ENCODE peak calls at places on chromosomes 7 and 10, in nine cellular contexts. M is Caco-2, C is psoas muscle, Q is AG04450, R is pancreas, E is retinal pigment epithelial cell, A is colonic mucosa, V is Panc1, O is mammary epithelial cell. X is an unnamed sample.

GRCh38 chr7:106866298-106867281 is 1.5 kb downstream of the PIK3CG start:
- DNase-seq in Q (no peak), V (no peak), M (no peak), C (no peak), O (no peak), R (no peak), A (no peak), E (no peak), X (no peak)

GRCh38 chr7:68014031-68014774 is 1017.6 kb downstream of the TYW1 start:
- DNase-seq in A (no peak), E (no peak), V (no peak), Q (no peak), M (no peak), R (no peak), O (no peak), C (no peak), X (no peak)

GRCh38 chr10:28624351-28624750 is 53.0 kb upstream of the BAMBI start:
- DNase-seq in O (peak; percentile 11), A (no peak), R (no peak), V (no peak), M (no peak), E (no peak), C (no peak), Q (no peak), X (no peak)

GRCh38 chr10:114448897-114449296 is 44.6 kb upstream of the AFAP1L2 start:
- DNase-seq in R (no peak), C (no peak), Q (no peak), E (no peak), O (no peak), M (no peak), V (no peak), A (no peak), X (no peak)

GRCh38 chr7:3683886-3684539 is 383.0 kb downstream of the SDK1 start:
- DNase-seq in V (no peak), C (no peak), R (no peak), O (no peak), M (peak; percentile 68), A (peak; percentile 26), Q (no peak), E (no peak), X (no peak)

GRCh38 chr10:3407208-3407607 is 234.6 kb upstream of the PITRM1 start:
- DNase-seq in C (no peak), R (no peak), A (no peak), E (no peak), O (no peak), M (no peak), Q (peak; percentile 18), V (no peak), X (no peak)

GRCh38 chr10:124792998-124793352 is 1.3 kb upstream of the EEF1AKMT2 start:
- DNase-seq in O (no peak), Q (no peak), R (no peak), V (no peak), C (no peak), E (no peak), M (no peak), A (no peak), X (no peak)

GRCh38 chr7:158296798-158297104 is 290.9 kb downstream of the PTPRN2 start:
- DNase-seq in C (no peak), V (no peak), R (no peak), E (no peak), M (no peak), O (no peak), Q (no peak), A (no peak), X (no peak)

GRCh38 chr7:6226194-6226799 is 46.1 kb downstream of the CYTH3 start:
- DNase-seq in Q (peak; percentile 82), E (no peak), A (no peak), C (no peak), O (no peak), R (no peak), M (no peak), V (no peak), X (no peak)

DNA sequence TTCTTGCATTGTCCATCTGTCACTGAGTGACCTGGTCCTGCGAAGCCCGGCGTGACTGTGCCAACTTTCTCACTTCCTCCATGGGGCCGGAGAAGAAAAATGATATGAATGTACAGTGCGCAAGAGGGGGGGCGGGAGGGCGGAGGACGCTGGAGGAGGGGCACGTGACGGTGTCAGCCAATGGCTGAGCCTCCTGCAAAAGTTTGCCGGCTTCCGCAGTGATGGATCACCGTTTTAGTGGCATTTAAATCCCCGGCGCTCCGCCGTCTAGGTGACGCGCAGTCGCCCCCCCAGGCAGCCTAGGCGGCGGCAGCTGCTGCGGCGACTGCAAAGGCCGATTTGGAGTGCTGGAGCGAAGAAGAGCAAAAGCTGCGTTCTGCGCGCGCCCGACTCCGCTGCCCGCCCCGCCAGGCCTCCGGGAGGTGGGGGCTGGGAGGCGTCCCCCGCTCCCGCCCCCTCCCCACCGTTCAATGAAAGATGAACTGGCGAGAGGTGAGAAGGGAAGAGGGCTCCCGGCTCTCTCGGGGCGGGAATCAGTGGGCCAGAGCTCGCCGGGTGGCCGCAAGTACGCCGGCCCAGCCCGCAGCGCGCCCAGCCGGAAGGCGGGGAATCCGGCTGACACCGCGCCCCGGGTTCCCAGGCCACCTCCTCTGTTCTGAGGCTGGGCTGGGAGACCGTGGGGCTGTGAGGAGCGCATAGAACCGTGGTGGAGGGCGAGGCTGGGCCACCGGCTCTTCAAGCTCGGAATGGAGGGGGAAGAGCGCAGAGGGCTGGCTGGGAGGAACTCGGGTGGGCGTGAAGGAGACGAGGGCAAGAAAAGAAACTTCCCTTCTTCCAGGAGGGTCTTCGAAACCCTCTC is at the start of gene HOXA1:
- DNase-seq in Q (peak; percentile 90), E (no peak), A (peak; percentile 92), R (peak; percentile 63), M (peak; percentile 95), O (peak; percentile 92), V (no peak), C (peak; percentile 83), X (no peak)
- TF ChIP-seq CTCF in Q (no peak), E (no peak), A (no peak), R (no peak), M (no peak), O (no peak), V (no peak), C (no peak), X (no peak)

GRCh38 chr7:55964802-55965470 is 551 bp downstream of the NIPSNAP2 start:
- DNase-seq in V (no peak), O (peak; percentile 50), M (peak; percentile 86), E (no peak), Q (no peak), C (peak; percentile 90), R (peak; percentile 93), A (peak; percentile 86), X (no peak)

GRCh38 chr7:55965805-55966421 is 1.5 kb downstream of the NIPSNAP2 start:
- DNase-seq in R (no peak), C (peak; percentile 55), A (no peak), Q (no peak), O (peak; percentile 16), E (no peak), M (no peak), V (no peak), X (no peak)

GRCh38 chr7:55964261-55964801 is at the start of gene NIPSNAP2:
- DNase-seq in R (peak; percentile 82), V (no peak), E (no peak), C (peak; percentile 71), Q (no peak), O (peak; percentile 30), M (peak; percentile 63), A (peak; percentile 45), X (no peak)

GRCh38 chr7:55961994-55962393 is 2.4 kb upstream of the NIPSNAP2 start:
- DNase-seq in Q (no peak), R (no peak), M (no peak), O (peak; percentile 77), E (no peak), V (no peak), C (no peak), A (no peak), X (no peak)

DNA sequence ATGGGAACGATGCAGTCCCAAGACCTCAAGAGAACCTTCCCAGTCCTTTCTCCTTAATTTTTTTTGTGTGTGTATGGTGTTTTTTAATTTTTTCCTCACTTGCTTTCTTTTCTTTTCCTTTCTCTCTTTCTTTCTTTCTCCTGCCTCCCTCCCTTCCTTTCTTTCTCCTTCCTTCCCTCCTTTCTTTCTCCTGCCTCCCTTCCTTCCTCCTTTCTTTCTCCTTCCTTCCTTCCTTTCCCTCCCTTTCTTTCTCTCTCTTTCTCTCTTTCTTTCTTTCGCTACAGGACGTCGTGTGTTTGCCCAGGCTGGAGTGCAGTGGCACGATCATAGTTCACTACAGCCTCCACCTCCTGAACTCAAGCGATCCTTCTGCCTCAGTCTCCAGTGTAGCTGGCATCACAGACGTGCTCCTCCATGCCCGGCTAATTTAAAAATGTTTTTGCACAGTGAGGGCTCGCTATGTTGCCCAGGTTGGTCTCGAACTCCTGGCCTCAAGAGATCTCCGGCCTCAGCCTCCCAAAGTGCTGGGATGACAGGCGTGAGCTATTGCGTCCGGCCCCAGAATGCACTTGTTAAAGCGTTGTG is 709 bp upstream of the NIPSNAP2 start:
- DNase-seq in Q (no peak), O (no peak), M (no peak), V (no peak), E (no peak), A (no peak), R (no peak), C (no peak), X (no peak)
- H3K4me3 ChIP-seq in Q (peak overlapping the region; percentile 65), O (peak overlapping the region; percentile 26), M (peak overlapping the region; percentile 44), V (peak overlapping the region; percentile 69), E (peak overlapping the region; percentile 45), A (peak overlapping the region; percentile 27), R (peak overlapping the region; percentile 58), C (peak overlapping the region; percentile 73), X (peak overlapping the region; percentile 67)

DNA sequence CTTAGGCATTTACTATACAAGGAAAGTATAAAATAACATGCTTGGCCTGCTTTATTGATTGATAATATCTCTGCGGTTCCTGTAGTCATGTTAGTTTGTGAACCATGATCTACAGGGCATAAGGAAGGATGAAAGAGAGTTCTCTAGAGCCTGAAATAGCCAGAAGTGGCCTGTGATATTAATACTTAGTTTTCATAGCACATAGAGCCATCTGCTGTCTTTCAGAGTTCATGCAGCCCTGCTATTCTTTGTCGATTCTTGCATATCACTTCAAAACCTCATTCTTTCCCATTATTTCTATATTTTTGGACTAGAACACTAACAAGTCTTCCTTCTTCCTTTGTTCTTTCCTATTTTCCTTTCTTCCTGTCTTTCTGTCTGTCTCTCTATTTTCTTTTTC is 26.4 kb upstream of the PRKG1 start:
- DNase-seq in R (no peak), M (no peak), C (no peak), O (no peak), Q (no peak), A (no peak), E (no peak), V (no peak), X (no peak)
- TF ChIP-seq CTCF in R (no peak), M (no peak), C (peak; percentile 25), O (no peak), Q (peak; percentile 22), A (no peak), E (no peak), V (peak; percentile 6), X (no peak)

DNA sequence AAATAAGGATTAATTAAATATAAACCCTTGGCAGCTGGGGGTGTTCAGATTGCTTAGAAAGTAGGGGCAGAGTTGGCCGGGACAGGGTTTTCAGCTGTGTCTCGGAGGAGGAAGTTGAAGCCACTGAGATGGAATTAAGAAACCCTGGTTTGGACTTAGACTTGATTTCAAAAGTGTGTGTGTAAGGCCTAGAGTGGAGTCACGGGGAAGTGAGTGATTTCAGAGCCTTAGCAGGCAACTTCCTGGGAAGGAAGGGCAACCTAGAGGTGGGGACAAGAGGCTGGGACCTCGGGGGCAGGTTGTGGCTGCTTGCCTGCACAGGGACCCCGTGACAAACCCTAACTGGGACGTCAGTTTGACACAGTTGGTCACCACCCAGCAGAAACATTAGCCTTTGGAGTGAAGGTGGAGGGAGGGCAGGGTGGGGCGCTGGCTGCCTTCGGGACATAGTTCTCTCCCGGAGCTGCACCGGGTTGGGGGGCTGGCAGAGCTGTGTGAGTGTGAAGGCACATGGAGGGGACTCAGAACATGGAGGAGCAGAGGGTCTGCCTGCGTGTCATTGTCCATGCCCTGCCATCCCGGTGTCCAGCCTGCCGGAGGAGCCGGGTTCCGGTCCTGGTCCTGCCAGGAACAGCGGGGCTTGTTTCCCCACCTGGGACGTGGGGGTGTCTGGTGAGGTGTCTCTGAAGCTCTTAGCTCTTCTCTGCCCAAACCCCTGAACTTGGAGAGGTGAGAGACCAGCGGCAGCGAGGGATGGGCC is 1.8 kb downstream of the BRI3 start:
- DNase-seq in A (peak; percentile 79), E (peak; percentile 61), C (peak; percentile 63), O (no peak), V (no peak), R (peak; percentile 78), M (no peak), Q (no peak), X (no peak)
- H3K4me3 ChIP-seq in A (peak overlapping the region; percentile 66), E (peak overlapping the region; percentile 91), C (peak overlapping the region; percentile 90), O (peak overlapping the region; percentile 77), V (peak overlapping the region; percentile 89), R (peak overlapping the region; percentile 89), M (peak overlapping the region; percentile 81), Q (peak overlapping the region; percentile 90), X (peak overlapping the region; percentile 98)